ENCODE peak calls at places on chromosomes 4 and X, in four cellular contexts. D, X, K and U are unnamed samples.

GRCh38 chrX:25034889-25035288 is 19.1 kb upstream of the ARX start:
- DNase-seq in D (no peak), X (no peak), K (peak; percentile 24), U (no peak)

GRCh38 chr4:178665916-178666315 is 1223.7 kb upstream of the AGA start:
- DNase-seq in D (no peak), X (no peak), K (no peak), U (no peak)

GRCh38 chr4:3123201-3123671 is 48.8 kb downstream of the HTT start:
- DNase-seq in D (no peak), X (no peak), K (peak; percentile 37), U (no peak)

GRCh38 chr4:80365928-80366327 is 30.4 kb downstream of the CFAP299 start:
- DNase-seq in D (peak; percentile 58), X (no peak), K (peak; percentile 48), U (no peak)

GRCh38 chrX:22481436-22481835 is 208.7 kb downstream of the CBLL2 start:
- DNase-seq in D (no peak), X (no peak), K (no peak), U (no peak)

GRCh38 chr4:147596976-147597375 is 20.2 kb upstream of the TMEM184C start:
- DNase-seq in D (no peak), X (no peak), K (peak; percentile 77), U (no peak)

GRCh38 chr4:186104895-186105720 is 604 bp downstream of the FAM149A start:
- DNase-seq in D (peak; percentile 42), X (no peak), K (no peak), U (no peak)

GRCh38 chr4:41750624-41751324 is 2.2 kb upstream of the PHOX2B start:
- DNase-seq in D (no peak), X (no peak), K (no peak), U (no peak)

GRCh38 chrX:14776901-14777300 is 96.0 kb downstream of the FANCB start:
- DNase-seq in D (no peak), X (no peak), K (peak; percentile 18), U (no peak)

GRCh38 chr4:762211-763190 is 56.9 kb downstream of the PCGF3 start:
- DNase-seq in D (no peak), X (no peak), K (peak; percentile 36), U (no peak)
- TF ChIP-seq CTCF in D (no peak), X (no peak), K (peak; percentile 63), U (no peak)

DNA sequence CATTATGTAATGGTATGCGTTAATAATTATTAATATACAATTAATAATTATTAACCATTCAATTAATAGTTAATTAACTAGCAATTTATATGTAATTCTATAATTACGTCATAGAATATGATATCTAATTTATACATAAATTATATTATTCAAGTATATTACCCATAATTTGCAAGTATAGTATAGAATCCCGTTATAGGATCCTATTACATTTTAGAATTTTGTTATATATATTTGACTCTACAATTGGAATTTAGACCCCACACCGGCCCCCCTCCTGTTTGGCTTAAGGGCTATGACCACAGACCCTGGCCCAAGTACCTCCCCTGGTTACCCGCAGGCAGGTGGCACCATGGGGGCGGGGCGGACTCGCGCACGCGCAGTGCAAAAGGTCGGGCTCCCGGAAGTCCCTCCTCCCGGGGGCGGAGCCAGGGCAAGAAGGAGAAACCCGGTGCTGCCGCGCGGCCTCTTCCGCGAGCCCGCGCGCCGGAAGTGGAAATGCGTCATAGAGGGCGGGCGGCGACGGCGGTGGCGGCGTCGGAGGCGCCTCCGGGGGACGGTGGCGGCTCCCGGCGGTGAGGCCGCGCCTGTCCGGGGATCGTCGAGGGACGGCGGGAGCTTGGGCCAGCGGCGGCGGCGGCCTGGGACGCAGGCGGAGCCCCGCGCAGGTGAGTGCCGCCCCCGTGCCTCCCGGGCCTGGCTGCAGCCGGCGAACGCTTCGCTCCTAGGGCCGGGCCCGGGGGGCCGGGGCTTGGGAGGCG is at the start of gene AKAP17A:
- DNase-seq in D (peak; percentile 91), X (peak; percentile 100), K (peak; percentile 83), U (peak; percentile 93)
- TF ChIP-seq CTCF in D (no peak), X (no peak), K (no peak), U (no peak)

DNA sequence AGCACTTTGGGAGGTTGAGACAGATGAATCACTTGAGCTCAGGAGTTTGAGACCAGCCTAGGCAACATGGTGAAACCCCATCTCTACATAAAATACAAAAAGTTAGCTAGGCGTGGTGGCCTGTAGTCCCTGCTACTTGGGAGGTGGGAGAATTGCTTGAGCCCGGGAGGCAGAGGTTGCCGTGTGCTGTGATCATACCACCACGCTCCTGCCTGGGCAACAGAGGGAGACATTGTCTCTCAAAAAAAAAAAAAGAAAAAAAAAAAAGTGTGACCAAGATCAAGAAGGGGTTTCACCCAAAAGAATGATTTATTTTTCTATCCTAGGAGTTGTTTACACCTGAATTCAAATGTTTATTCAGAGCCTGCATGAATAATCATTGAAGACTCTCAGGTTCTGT is 572.4 kb upstream of the GALNT7 start:
- DNase-seq in D (no peak), X (no peak), K (no peak), U (no peak)
- TF ChIP-seq CTCF in D (no peak), X (no peak), K (no peak), U (no peak)

GRCh38 chrX:53223955-53224859 is 800 bp downstream of the KDM5C start:
- DNase-seq in D (no peak), X (no peak), K (peak; percentile 33), U (no peak)

GRCh38 chrX:53224860-53225797 is at the start of gene KDM5C:
- DNase-seq in D (peak; percentile 75), X (peak; percentile 69), K (peak; percentile 91), U (peak; percentile 90)

GRCh38 chrX:53227224-53227765 is 2.3 kb upstream of the KDM5C start:
- DNase-seq in D (no peak), X (no peak), K (no peak), U (no peak)

GRCh38 chrX:53223068-53223693 is 1.8 kb downstream of the KDM5C start:
- DNase-seq in D (no peak), X (no peak), K (no peak), U (no peak)
- TF ChIP-seq CTCF in D (no peak), X (no peak), K (no peak), U (no peak)

DNA sequence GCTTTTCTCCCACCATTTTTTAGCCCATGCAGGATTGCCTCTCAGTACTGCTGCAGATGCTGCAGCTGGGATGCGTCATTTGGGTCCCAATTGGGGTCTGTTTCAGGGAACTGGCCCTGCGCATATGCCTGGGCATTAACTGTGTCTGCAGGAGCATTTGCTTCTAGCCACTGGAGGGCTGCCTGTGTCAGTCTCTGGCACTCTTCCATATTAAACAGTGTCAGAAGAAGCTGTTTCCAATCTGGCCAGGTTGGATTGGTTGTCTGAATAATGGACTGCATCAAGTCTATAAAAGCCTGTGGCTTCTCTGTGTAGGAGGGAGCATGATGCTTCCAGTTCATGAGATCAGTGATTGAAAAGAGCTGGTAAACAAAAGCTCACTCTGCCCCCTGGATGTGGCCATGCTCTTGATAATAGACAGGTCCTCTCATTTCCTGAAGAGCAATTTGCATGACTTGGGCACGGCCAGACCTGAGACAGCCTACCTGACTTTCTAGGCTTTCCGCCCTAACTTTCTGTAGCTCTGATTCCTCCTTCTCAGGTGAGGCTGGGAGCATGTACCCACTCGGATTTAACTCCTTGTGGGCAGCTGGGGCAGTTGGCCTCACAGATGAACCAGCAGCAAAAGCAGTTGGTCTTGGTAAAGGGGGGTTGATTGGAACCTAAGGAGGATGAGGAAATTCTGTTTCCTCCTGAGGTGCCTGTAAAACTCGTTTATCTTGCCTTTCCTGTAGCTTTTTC is 29.2 kb downstream of the SULT1E1 start:
- DNase-seq in D (no peak), X (no peak), K (peak; percentile 62), U (no peak)
- TF ChIP-seq CTCF in D (no peak), X (no peak), K (peak; percentile 31), U (no peak)

GRCh38 chr4:90799895-90800294 is 672.7 kb downstream of the CCSER1 start:
- DNase-seq in D (no peak), X (no peak), K (no peak), U (no peak)
- TF ChIP-seq CTCF in D (no peak), X (no peak), K (no peak), U (no peak)